ENCODE peak calls at places on chromosomes 7 and 10, in five cellular contexts. R is naive thymus-derived CD4-positive, alpha-beta T cell; H is PC-3; U is brain microvascular endothelial cell; L is heart right ventricle. C is an unnamed sample.

GRCh38 chr10:72086466-72087391 is 1.6 kb downstream of the SPOCK2 start:
- DNase-seq in R (peak), H (no peak), U (no peak), L (peak), C (peak)

GRCh38 chr10:19659920-19660655 is 156.1 kb upstream of the PLXDC2 start:
- DNase-seq in R (no peak), H (peak), U (peak), L (no peak), C (no peak)

GRCh38 chr7:138881578-138882188 is 83.7 kb upstream of the ATP6V0A4 start:
- DNase-seq in R (no peak), H (no peak), U (no peak), L (no peak), C (no peak)

GRCh38 chr7:158267737-158268435 is 319.7 kb downstream of the PTPRN2 start:
- DNase-seq in R (no peak), H (no peak), U (no peak), L (no peak), C (no peak)

GRCh38 chr10:58282615-58283014 is 13.7 kb downstream of the CISD1 start:
- DNase-seq in R (peak), H (no peak), U (no peak), L (no peak), C (peak)

GRCh38 chr7:25879799-25880198 is 272.2 kb upstream of the NFE2L3 start:
- DNase-seq in R (no peak), H (no peak), U (no peak), L (no peak), C (no peak)

GRCh38 chr7:127021019-127021738 is 231.6 kb downstream of the GRM8 start:
- DNase-seq in R (no peak), H (no peak), U (no peak), L (no peak), C (no peak)

GRCh38 chr10:32308027-32308603 is 38.8 kb downstream of the EPC1 start:
- DNase-seq in R (no peak), H (no peak), U (no peak), L (no peak), C (no peak)

GRCh38 chr7:56175086-56175760 is 59.0 kb upstream of the NUPR2 start:
- DNase-seq in R (no peak), H (no peak), U (no peak), L (peak), C (peak)
- H3K4me3 ChIP-seq in R (no peak), H (no peak), U (no peak), L (peak), C (no peak)

DNA sequence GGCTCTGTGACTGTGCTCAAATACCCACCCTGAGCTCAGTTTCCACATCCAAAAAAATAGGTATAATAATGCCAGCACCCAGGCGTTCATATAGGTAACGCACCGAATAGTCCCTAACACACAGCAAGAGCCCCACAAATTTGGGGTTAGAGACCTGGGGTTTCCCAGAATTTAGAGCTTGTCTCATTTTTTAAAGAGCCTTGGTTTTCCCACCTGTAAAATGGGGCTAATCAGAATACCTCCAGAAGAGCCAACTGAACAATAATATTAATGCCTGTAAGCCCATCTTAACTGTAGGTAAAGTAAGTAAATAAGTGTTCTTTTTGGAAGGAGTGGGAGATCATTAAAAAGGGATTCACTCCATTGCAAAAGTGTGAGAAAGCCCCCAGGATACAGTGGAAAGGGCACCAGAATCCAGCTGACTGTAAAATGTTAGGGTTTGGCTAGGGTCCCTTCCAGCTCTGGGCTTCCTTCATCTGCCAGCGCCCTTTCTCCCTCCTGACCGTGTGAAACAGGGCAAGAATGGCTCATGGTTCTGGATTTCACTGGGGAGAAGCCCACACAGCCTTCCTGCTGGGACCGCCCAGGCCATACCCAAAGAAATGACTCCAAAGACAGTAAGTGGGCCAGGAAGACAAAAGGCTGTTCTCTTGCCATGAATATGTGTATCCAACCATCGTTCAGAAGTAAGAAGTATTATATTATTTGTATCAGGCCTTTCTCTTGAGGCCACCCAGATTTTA is 2.1 kb downstream of the MTURN start:
- DNase-seq in R (no peak), H (no peak), U (no peak), L (no peak), C (no peak)
- H3K4me3 ChIP-seq in R (no peak), H (no peak), U (peak), L (peak), C (no peak)

DNA sequence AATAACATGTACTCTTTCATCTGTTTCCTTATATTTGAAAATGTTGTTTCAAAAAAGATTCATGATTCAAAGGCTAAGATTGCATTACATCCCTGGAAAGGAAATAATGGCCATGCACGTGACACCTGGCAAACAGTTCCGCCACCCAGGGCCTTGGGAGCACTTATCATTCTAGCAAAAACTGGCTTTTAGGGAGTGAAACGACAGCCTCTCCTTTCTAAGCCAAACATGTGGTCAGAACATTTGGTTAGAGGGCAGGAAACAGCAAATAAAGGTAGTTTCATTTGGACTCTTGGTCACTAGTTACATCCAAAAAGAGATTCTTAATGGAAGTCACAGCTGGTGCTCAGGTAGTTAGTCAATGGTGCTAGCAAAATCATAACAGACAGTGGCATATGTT is 83.5 kb downstream of the FAS start:
- DNase-seq in R (no peak), H (no peak), U (no peak), L (peak), C (no peak)
- H3K4me3 ChIP-seq in R (no peak), H (no peak), U (no peak), L (no peak), C (no peak)

DNA sequence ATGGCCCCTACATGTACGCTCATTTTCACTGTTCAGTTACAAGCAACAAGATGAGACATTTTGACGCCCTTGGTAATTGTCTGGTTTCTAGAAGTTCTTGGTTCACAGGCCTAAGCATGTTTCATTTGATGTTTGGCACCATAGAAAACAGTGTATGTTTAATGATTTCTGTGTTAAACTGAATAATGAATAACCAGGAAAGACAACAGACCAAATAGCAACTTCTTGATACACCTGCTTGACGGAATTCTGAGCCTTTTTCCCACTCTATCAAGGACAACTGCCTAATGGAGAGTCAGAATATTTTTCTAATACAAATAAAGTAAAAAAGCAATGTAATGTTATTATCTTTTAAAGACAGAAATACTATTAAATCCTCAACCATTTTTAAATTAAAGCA is 258.7 kb downstream of the KCNMA1 start:
- DNase-seq in R (no peak), H (no peak), U (no peak), L (no peak), C (no peak)
- H3K4me3 ChIP-seq in R (no peak), H (no peak), U (no peak), L (no peak), C (no peak)

DNA sequence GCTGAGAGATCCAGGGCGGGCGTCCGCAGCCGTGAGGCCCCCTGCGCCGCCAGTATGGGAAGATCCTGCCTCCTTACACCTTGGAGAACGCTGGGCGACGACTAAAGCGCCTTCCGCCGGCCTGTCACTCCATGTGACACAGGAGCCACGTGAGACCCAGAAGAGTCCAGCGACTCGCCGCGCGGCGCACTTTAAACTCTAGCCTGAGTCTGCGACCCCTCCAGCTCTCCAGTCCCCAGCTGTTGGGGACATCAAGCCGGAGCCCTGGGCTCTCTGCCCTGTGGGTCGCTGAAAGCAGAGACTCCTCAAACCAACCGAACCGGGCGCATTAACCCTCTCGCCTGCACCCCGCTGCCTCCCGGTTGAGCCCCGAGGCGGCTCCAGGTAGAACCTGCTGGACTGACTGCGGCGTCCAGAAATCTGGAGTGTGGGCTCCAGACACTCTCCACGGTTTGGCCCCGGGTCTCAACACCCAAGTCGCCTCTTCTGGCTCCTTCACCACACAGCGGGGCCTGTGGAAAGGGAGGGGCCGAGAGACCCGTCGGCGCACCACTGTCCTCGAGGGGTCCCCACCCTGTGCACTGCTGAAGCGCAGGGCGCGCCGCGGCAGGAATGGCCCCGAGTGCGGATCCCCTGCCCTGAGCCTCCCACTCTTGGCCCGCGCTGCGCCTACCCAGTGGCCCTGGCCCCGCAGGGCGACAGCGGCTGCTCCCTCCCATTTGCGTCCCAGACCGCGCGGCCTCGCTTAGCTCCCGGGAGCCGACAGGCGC is 1.8 kb upstream of the SFMBT2 start:
- DNase-seq in R (no peak), H (no peak), U (no peak), L (peak), C (peak)
- H3K4me3 ChIP-seq in R (peak), H (no peak), U (no peak), L (peak), C (no peak)

DNA sequence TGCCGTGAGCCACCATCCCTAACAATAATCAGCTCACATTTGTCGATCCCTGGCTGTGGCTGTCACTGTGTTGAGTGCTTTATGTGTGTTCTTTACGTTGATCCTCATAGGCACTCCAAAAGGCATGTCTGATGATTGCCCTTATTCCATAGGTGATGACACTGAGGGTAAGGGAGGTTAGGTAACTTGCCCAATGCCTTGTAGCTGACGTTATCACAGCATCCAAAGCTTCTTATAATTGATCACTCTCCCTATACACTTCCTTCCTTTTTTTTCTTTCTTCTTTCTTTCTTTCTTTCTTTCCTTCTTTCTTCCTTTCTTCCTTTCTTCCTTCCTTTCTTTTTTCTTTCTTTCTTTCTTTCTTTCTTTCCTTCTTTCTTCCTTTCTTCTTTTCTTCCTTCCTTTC is 41.9 kb upstream of the SMARCD3 start:
- DNase-seq in R (no peak), H (no peak), U (no peak), L (no peak), C (no peak)
- H3K4me3 ChIP-seq in R (no peak), H (no peak), U (no peak), L (no peak), C (no peak)

GRCh38 chr7:16113058-16113457 is 308.3 kb downstream of the CRPPA start:
- DNase-seq in R (no peak), H (no peak), U (no peak), L (no peak), C (no peak)

GRCh38 chr7:16114633-16115032 is 306.7 kb downstream of the CRPPA start:
- DNase-seq in R (no peak), H (peak), U (no peak), L (no peak), C (no peak)

GRCh38 chr7:16115374-16115773 is 306.0 kb downstream of the CRPPA start:
- DNase-seq in R (no peak), H (no peak), U (no peak), L (no peak), C (no peak)

DNA sequence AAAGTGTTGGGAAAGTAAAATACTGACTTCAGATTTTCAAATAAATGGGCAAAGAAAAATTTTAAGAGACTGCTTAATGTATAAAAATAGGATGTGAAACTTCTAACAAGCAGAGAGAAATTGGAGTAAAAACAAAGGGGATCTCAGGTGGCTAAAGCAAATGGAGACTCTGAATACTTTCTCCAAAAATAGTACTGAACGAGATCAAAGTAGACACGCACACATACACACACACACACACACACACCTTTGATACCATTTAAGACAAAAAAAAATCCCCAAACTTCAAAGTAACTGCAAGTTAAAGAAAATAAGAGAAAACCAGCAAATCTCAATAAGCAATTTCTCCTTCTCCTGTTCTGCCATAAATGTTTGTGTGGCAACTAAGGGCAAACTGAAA is 307.3 kb downstream of the CRPPA start:
- DNase-seq in R (no peak), H (no peak), U (no peak), L (no peak), C (no peak)
- H3K4me3 ChIP-seq in R (no peak), H (no peak), U (no peak), L (no peak), C (no peak)

GRCh38 chr10:101001225-101002035 is 1.8 kb downstream of the LZTS2 start:
- DNase-seq in R (no peak), H (peak), U (peak), L (peak), C (no peak)

GRCh38 chr10:101000602-101000991 is 989 bp downstream of the LZTS2 start:
- DNase-seq in R (no peak), H (no peak), U (no peak), L (no peak), C (no peak)

GRCh38 chr10:100999742-101000601 is at the start of gene LZTS2:
- DNase-seq in R (no peak), H (no peak), U (no peak), L (no peak), C (no peak)

GRCh38 chr10:101003639-101004206 is 4.1 kb downstream of the LZTS2 start:
- DNase-seq in R (no peak), H (no peak), U (no peak), L (no peak), C (no peak)

GRCh38 chr10:101002456-101002855 is 2.8 kb downstream of the LZTS2 start:
- DNase-seq in R (no peak), H (no peak), U (no peak), L (no peak), C (no peak)
- H3K4me3 ChIP-seq in R (no peak), H (no peak), U (no peak), L (no peak), C (no peak)

GRCh38 chr10:10831085-10831484 is 186.6 kb upstream of the CELF2 start:
- DNase-seq in R (no peak), H (peak), U (peak), L (no peak), C (no peak)
- H3K4me3 ChIP-seq in R (no peak), H (no peak), U (no peak), L (no peak), C (no peak)

C was measured in GM06990.